ENCODE peak calls at places on chromosomes 11 and 22, in nine cellular contexts. W is Caco-2; Q is substantia nigra; X is activated CD8-positive, alpha-beta memory T cell treated with anti-CD3 and anti-CD28 coated beads for 48 hours; A is EL; N is fibroblast of lung; R is AG08396; U is activated T-helper 9 cell treated with anti-CD3 and anti-CD28 coated beads, Interleukin-2, amount 50 U/mL, for 16 hours; Y is GM04503. O is an unnamed sample.

GRCh38 chr11:2509481-2510001 is 64.7 kb downstream of the KCNQ1 start:
- DNase-seq in Q (no peak), Y (no peak), A (no peak), R (peak), N (no peak), X (no peak), U (no peak), W (no peak), O (no peak)

GRCh38 chr11:61484541-61484940 is 24.0 kb upstream of the LRRC10B start:
- DNase-seq in R (no peak), A (no peak), W (no peak), X (no peak), N (no peak), U (no peak), Y (no peak), Q (no peak), O (no peak)

GRCh38 chr22:35887296-35887875 is 141.2 kb downstream of the RBFOX2 start:
- DNase-seq in R (no peak), U (no peak), Q (no peak), Y (no peak), W (peak), N (peak), A (peak), X (no peak), O (no peak)

GRCh38 chr22:46574993-46575914 is 37.8 kb upstream of the CELSR1 start:
- DNase-seq in N (no peak), R (no peak), A (no peak), W (peak), X (no peak), Q (no peak), Y (no peak), U (no peak), O (peak)

GRCh38 chr11:10858505-10859360 is 880 bp upstream of the ZBED5 start:
- DNase-seq in R (peak), Y (no peak), X (no peak), U (peak), Q (peak), W (peak), A (peak), N (no peak), O (peak)

GRCh38 chr11:92482502-92482901 is 257.9 kb downstream of the FAT3 start:
- DNase-seq in A (no peak), Y (no peak), X (no peak), W (no peak), Q (no peak), U (no peak), N (no peak), R (no peak), O (no peak)

GRCh38 chr22:46135611-46136538 is 14.5 kb upstream of the PPARA start:
- DNase-seq in A (no peak), W (no peak), Y (no peak), R (no peak), Q (no peak), U (no peak), X (no peak), N (no peak), O (no peak)

GRCh38 chr11:111977141-111978027 is 40.2 kb downstream of the DIXDC1 start:
- DNase-seq in Q (peak), N (peak), W (no peak), R (peak), U (no peak), Y (no peak), X (no peak), A (peak), O (peak)

GRCh38 chr22:41417622-41418390 is 28.8 kb downstream of the TOB2 start:
- DNase-seq in W (no peak), U (no peak), Y (no peak), N (peak), A (peak), X (no peak), R (no peak), Q (peak), O (no peak)

GRCh38 chr22:36193171-36193570 is 8.4 kb downstream of the APOL4 start:
- DNase-seq in X (no peak), N (no peak), A (no peak), R (no peak), U (no peak), Y (no peak), Q (no peak), W (no peak), O (no peak)

GRCh38 chr11:4511267-4511666 is 28.8 kb downstream of the OR52K1 start:
- DNase-seq in R (no peak), Q (no peak), Y (peak), X (no peak), A (no peak), N (no peak), U (no peak), W (no peak), O (no peak)

GRCh38 chr11:12834166-12834565 is 159.9 kb downstream of the TEAD1 start:
- DNase-seq in W (no peak), Y (no peak), Q (no peak), X (no peak), U (no peak), A (no peak), N (no peak), R (no peak), O (no peak)

GRCh38 chr11:122747358-122747757 is 90.9 kb upstream of the CRTAM start:
- DNase-seq in U (no peak), W (no peak), Q (no peak), R (no peak), X (no peak), A (no peak), Y (no peak), N (no peak), O (no peak)

GRCh38 chr11:59801981-59802638 is 8.5 kb downstream of the MRPL16 start:
- DNase-seq in R (peak), X (no peak), N (peak), A (no peak), Q (peak), Y (peak), W (no peak), U (no peak), O (no peak)

GRCh38 chr11:64817476-64817875 is 7.1 kb upstream of the MEN1 start:
- DNase-seq in W (no peak), Q (no peak), N (no peak), Y (no peak), U (no peak), X (no peak), A (no peak), R (no peak), O (no peak)

GRCh38 chr11:46099973-46100335 is 21.3 kb downstream of the PHF21A start:
- DNase-seq in N (peak), R (no peak), X (no peak), Q (no peak), Y (no peak), U (no peak), A (peak), W (no peak), O (no peak)

GRCh38 chr11:44726278-44727113 is at the start of gene TSPAN18:
- DNase-seq in X (no peak), R (peak), Q (no peak), N (no peak), A (no peak), W (peak), U (peak), Y (no peak), O (peak)

GRCh38 chr11:70302086-70302752 is 31.7 kb downstream of the PPFIA1 start:
- DNase-seq in Y (no peak), N (no peak), A (no peak), U (no peak), Q (no peak), R (no peak), W (peak), X (no peak), O (no peak)

GRCh38 chr11:75380716-75381420 is 18.4 kb upstream of the RPS3 start:
- DNase-seq in A (no peak), U (no peak), Y (no peak), N (no peak), X (no peak), Q (no peak), W (peak), R (no peak), O (no peak)

GRCh38 chr11:77199346-77199745 is 71.3 kb downstream of the MYO7A start:
- DNase-seq in X (no peak), Q (no peak), Y (no peak), N (no peak), W (peak), A (no peak), R (no peak), U (no peak), O (peak)

GRCh38 chr22:47918276-47918928 is 1156.0 kb downstream of the TBC1D22A start:
- DNase-seq in R (no peak), N (no peak), U (peak), A (no peak), W (no peak), Q (no peak), Y (no peak), X (no peak), O (no peak)

GRCh38 chr11:20873054-20873453 is 203.7 kb downstream of the NELL1 start:
- DNase-seq in A (no peak), Y (no peak), W (peak), R (no peak), N (no peak), U (no peak), X (no peak), Q (no peak), O (no peak)

GRCh38 chr11:16945671-16946469 is 68.3 kb downstream of the PLEKHA7 start:
- DNase-seq in W (peak), X (no peak), A (peak), U (no peak), N (peak), Q (peak), R (peak), Y (no peak), O (peak)

GRCh38 chr11:118155781-118156530 is 3.3 kb upstream of the SCN4B start:
- DNase-seq in A (no peak), U (no peak), W (no peak), Y (no peak), N (no peak), X (no peak), Q (no peak), R (no peak), O (no peak)

GRCh38 chr11:91795139-91795887 is 429.3 kb upstream of the FAT3 start:
- DNase-seq in Y (no peak), W (no peak), U (no peak), R (no peak), N (peak), X (no peak), Q (no peak), A (no peak), O (no peak)

GRCh38 chr11:108994887-108995286 is 330.0 kb downstream of the DDX10 start:
- DNase-seq in X (no peak), N (no peak), Q (no peak), A (no peak), Y (no peak), R (no peak), U (no peak), W (no peak), O (no peak)

O was measured in mesothelial cell of epicardium.